ENCODE peak calls at places on chromosomes 4 and X, in four cellular contexts. Q, K, L and Y are unnamed samples.

GRCh38 chr4:13733817-13734216 is 106.3 kb upstream of the BOD1L1 start:
- DNase-seq in L (no peak), K (no peak), Q (no peak), Y (peak; percentile 5)

GRCh38 chr4:55032788-55033187 is 92.6 kb downstream of the KDR start:
- DNase-seq in K (no peak), Q (no peak), L (no peak), Y (peak; percentile 90)

GRCh38 chrX:1883772-1884171 is 268.9 kb downstream of the ASMT start:
- DNase-seq in K (no peak), Q (no peak), L (no peak), Y (peak; percentile 20)

GRCh38 chr4:176769519-176769918 is 23.2 kb downstream of the VEGFC start:
- DNase-seq in K (no peak), L (no peak), Q (peak; percentile 99), Y (no peak)

GRCh38 chr4:25448379-25449109 is 71.5 kb downstream of the ANAPC4 start:
- DNase-seq in Q (peak; percentile 42), L (no peak), K (peak; percentile 44), Y (peak; percentile 89)

GRCh38 chrX:22118161-22118830 is 86.2 kb downstream of the PHEX start:
- DNase-seq in L (no peak), Q (peak; percentile 23), K (no peak), Y (no peak)

GRCh38 chr4:26152051-26152450 is 168.8 kb upstream of the RBPJ start:
- DNase-seq in Q (no peak), K (no peak), L (no peak), Y (no peak)

GRCh38 chrX:52811065-52811625 is at the start of gene XAGE5:
- DNase-seq in Q (no peak), L (no peak), K (no peak), Y (no peak)

GRCh38 chr4:58274553-58274952 is 1164.4 kb upstream of the IGFBP7 start:
- DNase-seq in Q (no peak), K (no peak), L (no peak), Y (no peak)

GRCh38 chr4:81256059-81256635 is 41.1 kb upstream of the PRKG2 start:
- DNase-seq in K (no peak), L (no peak), Q (no peak), Y (no peak)

GRCh38 chr4:121900132-121900983 is 30.1 kb upstream of the BBS7 start:
- DNase-seq in L (peak; percentile 56), Q (peak; percentile 61), K (peak; percentile 46), Y (peak; percentile 90)

GRCh38 chr4:132266374-132266773 is 882.7 kb upstream of the PCDH10 start:
- DNase-seq in L (no peak), Q (no peak), K (no peak), Y (no peak)

GRCh38 chr4:186347743-186348142 is 81.8 kb downstream of the F11 start:
- DNase-seq in Q (no peak), L (no peak), K (no peak), Y (no peak)

GRCh38 chr4:27001398-27002164 is 140.9 kb downstream of the STIM2 start:
- DNase-seq in K (no peak), Q (no peak), L (no peak), Y (no peak)

GRCh38 chr4:100929753-100930152 is 411.9 kb upstream of the EMCN start:
- DNase-seq in K (no peak), L (no peak), Q (no peak), Y (no peak)

GRCh38 chr4:5162909-5163508 is 111.7 kb downstream of the STK32B start:
- DNase-seq in L (no peak), K (peak; percentile 13), Q (no peak), Y (no peak)

GRCh38 chr4:38094419-38094818 is 134.2 kb downstream of the PTTG2 start:
- DNase-seq in Q (no peak), L (no peak), K (peak; percentile 40), Y (peak; percentile 92)

GRCh38 chr4:40662962-40663604 is 33.4 kb upstream of the RBM47 start:
- DNase-seq in Q (peak; percentile 89), L (no peak), K (no peak), Y (no peak)

GRCh38 chrX:56812515-56813105 is 83.6 kb downstream of the NBDY start:
- DNase-seq in K (no peak), Q (no peak), L (no peak), Y (no peak)

GRCh38 chr4:56937262-56937661 is 29.6 kb downstream of the REST start:
- DNase-seq in L (no peak), Q (peak; percentile 93), K (no peak), Y (no peak)

GRCh38 chr4:4990329-4990728 is 28.9 kb downstream of the CYTL1 start:
- DNase-seq in L (no peak), Q (no peak), K (no peak), Y (no peak)

DNA sequence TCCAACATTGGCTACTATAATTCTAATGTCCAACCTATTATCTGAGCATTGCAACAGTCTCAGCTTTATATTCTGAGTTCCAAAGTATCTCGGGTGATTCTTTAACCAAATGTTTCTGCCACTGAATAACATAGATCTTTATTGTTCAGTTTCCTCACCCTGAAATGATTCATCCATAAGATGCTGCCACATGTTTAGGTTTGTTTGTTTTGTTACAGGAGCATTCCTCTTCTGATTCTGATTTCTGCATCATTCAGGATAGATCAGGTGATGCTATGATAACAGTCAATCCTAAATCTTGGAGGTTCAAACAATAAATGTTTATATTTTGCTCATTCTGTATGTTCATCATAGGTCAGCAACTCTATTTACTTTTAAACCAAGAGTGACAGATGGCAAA is 927.6 kb downstream of the PCDH7 start:
- DNase-seq in Q (no peak), K (no peak), L (no peak), Y (no peak)
- H3K56ac ChIP-seq in Q (no peak overlapping the region), K (no peak overlapping the region), L (no peak overlapping the region), Y (no peak overlapping the region)

GRCh38 chr4:6932475-6932874 is 22.8 kb downstream of the TBC1D14 start:
- DNase-seq in L (no peak), K (no peak), Q (no peak), Y (no peak)
- H3K4me1 ChIP-seq in L (no peaks in the 10 kb centered on the region), K (no peaks in the 10 kb centered on the region), Q (peaks cover 11% of the 10 kb centered on the region), Y (peaks cover 2% of the 10 kb centered on the region)

DNA sequence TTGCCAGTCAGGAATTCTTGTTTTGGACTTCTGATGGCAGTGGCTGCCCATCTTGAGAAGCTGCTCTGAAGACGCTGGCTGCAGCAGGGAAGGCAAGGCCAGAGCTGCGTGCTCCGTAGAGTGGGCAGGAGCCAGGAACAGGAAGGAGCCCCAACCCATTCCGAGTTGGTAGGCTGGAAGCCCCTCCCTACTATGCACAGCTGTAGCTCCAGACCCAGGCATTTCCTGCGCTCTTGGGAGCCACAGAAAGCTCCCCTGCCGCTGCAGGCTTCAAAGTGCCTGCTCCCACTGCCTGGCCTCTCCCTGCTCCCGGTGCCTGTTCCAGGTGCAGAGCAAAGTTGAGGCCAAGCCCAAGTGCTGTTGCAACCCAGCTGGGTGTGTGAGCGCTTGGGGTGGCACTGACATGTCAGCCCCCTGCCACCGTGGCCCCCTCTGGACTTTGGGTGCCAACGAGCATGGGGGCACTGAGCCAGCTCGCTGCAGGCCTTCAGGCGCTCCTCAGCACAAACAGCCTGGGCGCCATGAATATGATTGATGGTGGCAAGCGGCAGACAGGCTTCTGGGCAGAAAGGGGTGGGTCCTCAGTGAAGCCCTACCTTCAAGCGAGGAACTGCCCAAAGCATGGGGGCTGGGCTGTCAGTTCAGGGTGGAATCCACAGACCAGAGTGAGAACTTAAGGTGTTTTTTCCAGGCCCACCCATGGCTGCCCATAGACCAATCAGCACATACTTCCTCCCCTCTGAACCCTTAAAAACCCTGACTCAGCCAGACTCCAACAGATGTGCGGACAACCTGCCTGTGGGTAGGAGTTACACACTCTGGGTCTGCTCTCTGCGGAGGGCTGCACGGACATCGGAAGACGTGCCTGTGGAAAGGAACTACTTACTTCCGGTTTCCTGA is 677.2 kb upstream of the INTU start:
- DNase-seq in L (no peak), K (peak; percentile 46), Q (no peak), Y (peak; percentile 12)
- H3K18ac ChIP-seq in L (no peak overlapping the region), K (no peak overlapping the region), Q (no peak overlapping the region), Y (no peak overlapping the region)

DNA sequence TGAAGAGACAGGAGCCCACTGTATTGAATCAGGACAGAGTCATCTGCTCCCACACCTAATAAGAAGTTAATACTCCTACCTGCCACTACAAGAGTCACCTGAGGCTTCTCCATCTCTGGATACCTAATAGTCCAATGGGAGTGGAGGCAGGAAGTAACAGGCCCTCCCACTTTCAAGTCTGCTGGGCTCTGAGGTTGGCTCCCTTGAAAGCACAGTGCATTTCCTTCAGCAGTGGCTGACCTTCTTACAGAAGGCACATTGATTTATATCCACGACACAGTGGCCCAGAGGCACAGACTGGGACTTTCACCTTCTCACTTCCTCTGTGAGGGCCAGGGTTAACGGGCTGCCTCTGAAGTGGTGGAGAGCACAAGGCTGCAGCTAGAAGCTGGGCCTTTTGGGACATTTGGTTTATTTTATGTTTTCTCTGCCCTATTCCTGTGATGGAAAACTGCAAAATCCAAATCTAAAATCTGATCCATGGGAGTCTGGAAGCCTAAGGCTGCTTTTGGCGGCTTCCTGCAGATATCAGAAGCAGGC is 38.1 kb downstream of the FRG2 start:
- DNase-seq in K (no peak), L (no peak), Q (no peak), Y (no peak)
- H3K56ac ChIP-seq in K (no peak overlapping the region), L (no peak overlapping the region), Q (no peak overlapping the region), Y (no peak overlapping the region)

GRCh38 chr4:94466923-94467322 is 15.2 kb downstream of the PDLIM5 start:
- DNase-seq in Q (no peak), L (no peak), K (no peak), Y (no peak)
- H3K4me1 ChIP-seq in Q (peaks cover 7% of the 10 kb centered on the region), L (peaks cover 4% of the 10 kb centered on the region), K (no peaks in the 10 kb centered on the region), Y (no peaks in the 10 kb centered on the region)

GRCh38 chr4:3679851-3680311 is 86.3 kb upstream of the ADRA2C start:
- DNase-seq in L (no peak), K (peak; percentile 28), Q (no peak), Y (no peak)
- H3K18ac ChIP-seq in L (no peak overlapping the region), K (no peak overlapping the region), Q (no peak overlapping the region), Y (no peak overlapping the region)

GRCh38 chrX:69431417-69431816 is 72.7 kb upstream of the NALF2 start:
- DNase-seq in K (no peak), Q (no peak), L (no peak), Y (peak; percentile 23)
- H3K56ac ChIP-seq in K (no peak overlapping the region), Q (no peak overlapping the region), L (no peak overlapping the region), Y (no peak overlapping the region)

GRCh38 chr4:110084154-110084553 is 114.3 kb downstream of the ELOVL6 start:
- DNase-seq in Q (no peak), K (no peak), L (no peak), Y (no peak)

GRCh38 chr4:110088670-110089069 is 109.7 kb downstream of the ELOVL6 start:
- DNase-seq in L (no peak), K (no peak), Q (peak; percentile 76), Y (peak; percentile 85)

GRCh38 chr4:110091426-110091825 is 107.0 kb downstream of the ELOVL6 start:
- DNase-seq in L (no peak), K (no peak), Q (peak; percentile 88), Y (no peak)

GRCh38 chr4:110085131-110085530 is 113.3 kb downstream of the ELOVL6 start:
- DNase-seq in K (no peak), L (no peak), Q (peak; percentile 35), Y (no peak)

GRCh38 chr4:110087116-110087708 is 111.2 kb downstream of the ELOVL6 start:
- DNase-seq in K (no peak), L (no peak), Q (peak; percentile 83), Y (no peak)
- H3K4me1 ChIP-seq in K (peaks cover 8% of the 10 kb centered on the region), L (peaks cover 12% of the 10 kb centered on the region), Q (peaks cover 5% of the 10 kb centered on the region), Y (peaks cover 4% of the 10 kb centered on the region)